ENCODE peak calls at places on chromosome 7, in seven cellular contexts. X is ovary, T is K562, R is HepG2, C is cardiac muscle cell, S is GM23338, A is heart right ventricle. U is an unnamed sample.

GRCh38 chr7:28958235-28958945 is at the start of gene TRIL:
- DNase-seq in X (peak; percentile 92), C (peak; percentile 93), A (peak; percentile 89), T (no peak), R (no peak), S (peak; percentile 79), U (no peak)

GRCh38 chr7:4849390-4849789 is 12.4 kb downstream of the PAPOLB start:
- DNase-seq in S (peak; percentile 59), R (peak; percentile 48), X (no peak), T (peak; percentile 48), A (no peak), C (peak; percentile 17), U (peak; percentile 15)

GRCh38 chr7:55004579-55004978 is 14.2 kb upstream of the EGFR start:
- DNase-seq in T (no peak), X (no peak), R (no peak), S (no peak), C (no peak), A (no peak), U (no peak)

GRCh38 chr7:57646901-57647246 is 196.9 kb downstream of the ZNF716 start:
- DNase-seq in T (no peak), R (no peak), C (no peak), A (no peak), S (no peak), X (no peak), U (no peak)

GRCh38 chr7:74479066-74479781 is 25.5 kb downstream of the GTF2IRD1 start:
- DNase-seq in R (no peak), T (no peak), X (peak; percentile 49), A (no peak), S (no peak), C (peak; percentile 52), U (no peak)

GRCh38 chr7:12386237-12386839 is 17.3 kb downstream of the VWDE start:
- DNase-seq in C (no peak), T (no peak), X (no peak), A (no peak), R (no peak), S (no peak), U (no peak)

GRCh38 chr7:117269417-117269816 is 53.4 kb downstream of the WNT2 start:
- DNase-seq in R (no peak), T (no peak), X (no peak), A (no peak), C (peak; percentile 74), S (no peak), U (no peak)

GRCh38 chr7:29878081-29878688 is 71.9 kb downstream of the WIPF3 start:
- DNase-seq in S (peak; percentile 43), X (no peak), C (peak; percentile 67), A (no peak), T (peak; percentile 30), R (peak; percentile 20), U (peak; percentile 27)

GRCh38 chr7:92778972-92779371 is 57.4 kb downstream of the CDK6 start:
- DNase-seq in X (no peak), T (no peak), S (no peak), C (peak; percentile 92), R (no peak), A (no peak), U (no peak)

GRCh38 chr7:131931368-131931767 is 374.9 kb upstream of the PODXL start:
- DNase-seq in S (no peak), X (no peak), C (no peak), T (no peak), A (no peak), R (no peak), U (no peak)

GRCh38 chr7:127514499-127514898 is 70.9 kb downstream of the GCC1 start:
- DNase-seq in X (no peak), T (no peak), S (peak; percentile 60), A (no peak), R (peak; percentile 23), C (peak; percentile 61), U (no peak)

DNA sequence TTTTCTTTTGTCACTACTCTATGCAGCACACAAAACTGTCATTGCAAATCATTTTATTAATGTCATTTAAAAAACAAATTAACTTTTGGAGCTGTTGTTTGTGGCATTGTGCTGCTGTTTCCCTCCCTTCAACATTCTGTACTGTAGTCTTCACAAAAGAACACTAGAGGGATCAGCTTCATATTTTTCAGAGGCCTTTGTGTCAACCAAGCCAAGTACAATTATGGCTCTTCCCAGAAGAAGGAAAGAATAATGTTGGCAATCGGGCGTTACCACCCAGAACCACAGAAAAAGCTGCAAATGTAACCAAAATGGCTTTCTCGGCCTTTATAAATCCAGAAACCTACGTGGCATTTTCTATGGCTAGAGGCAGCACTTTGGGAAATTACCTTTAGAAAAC is 98.9 kb upstream of the COL1A2 start:
- DNase-seq in R (peak; percentile 7), C (peak; percentile 91), T (no peak), X (peak; percentile 28), A (peak; percentile 13), S (no peak), U (no peak)
- H3K27ac ChIP-seq in R (no peak overlapping the region), C (no peak overlapping the region), T (no peak overlapping the region), X (no peak overlapping the region), A (peak overlapping the region; percentile 65), S (no peak overlapping the region), U (no peak overlapping the region)

DNA sequence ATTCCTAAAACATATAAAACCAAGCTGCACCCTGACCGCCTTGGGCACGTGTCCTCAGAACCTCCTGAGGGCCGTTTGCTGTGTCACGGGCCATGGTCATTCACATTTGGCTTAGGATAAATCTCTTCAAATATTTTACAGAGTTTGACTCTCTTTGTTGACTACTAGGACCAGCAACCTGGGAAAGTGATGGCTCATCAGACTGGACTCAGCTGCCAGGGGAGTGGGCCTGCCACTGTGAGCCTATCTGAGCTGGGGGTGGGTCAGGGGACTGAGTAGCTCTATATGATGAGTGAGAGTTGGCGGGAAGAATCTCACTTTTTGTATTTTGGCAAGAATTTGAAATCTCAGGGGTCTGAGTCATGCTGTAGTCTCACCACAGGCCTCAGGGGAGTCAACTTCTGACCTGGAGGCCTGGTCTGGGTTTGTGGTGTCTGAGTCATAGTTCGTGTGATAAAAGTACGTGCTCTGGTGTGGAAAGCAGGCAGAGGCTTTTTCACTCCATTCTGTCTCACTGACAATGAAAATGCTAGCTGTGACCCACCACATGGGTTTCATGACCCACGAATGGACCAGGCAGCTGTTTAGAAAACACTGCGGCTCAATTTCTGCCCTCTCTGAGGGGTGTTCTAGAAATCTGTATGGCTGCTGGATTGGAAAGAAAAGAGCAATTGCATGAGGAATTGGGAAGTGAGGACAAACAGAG is 4.2 kb upstream of the UPP1 start:
- DNase-seq in A (peak; percentile 63), R (peak; percentile 73), X (peak; percentile 68), C (peak; percentile 99), S (no peak), T (peak; percentile 51), U (no peak)
- H3K4me1 ChIP-seq in A (peaks cover 2% of the 10 kb centered on the region), R (peaks cover 45% of the 10 kb centered on the region), X (peaks cover 13% of the 10 kb centered on the region), C (no peaks in the 10 kb centered on the region), S (peaks cover 21% of the 10 kb centered on the region), T (peaks cover 7% of the 10 kb centered on the region), U (peaks cover 48% of the 10 kb centered on the region)

GRCh38 chr7:44673324-44673723 is 66.9 kb downstream of the OGDH start:
- DNase-seq in A (no peak), C (no peak), S (no peak), X (no peak), R (no peak), T (no peak), U (no peak)

GRCh38 chr7:44673771-44674170 is 67.3 kb downstream of the OGDH start:
- DNase-seq in S (no peak), T (no peak), X (no peak), C (no peak), R (no peak), A (no peak), U (no peak)

GRCh38 chr7:44676776-44677175 is 70.3 kb downstream of the OGDH start:
- DNase-seq in C (no peak), A (no peak), S (no peak), T (no peak), X (no peak), R (no peak), U (no peak)

GRCh38 chr7:44671069-44671468 is 64.6 kb downstream of the OGDH start:
- DNase-seq in A (no peak), X (no peak), S (no peak), R (no peak), T (no peak), C (no peak), U (no peak)

GRCh38 chr7:44674381-44674780 is 68.0 kb downstream of the OGDH start:
- DNase-seq in X (no peak), A (no peak), T (no peak), C (no peak), R (no peak), S (no peak), U (no peak)
- H3K27me3 ChIP-seq in X (no peaks in the 10 kb centered on the region), A (no peaks in the 10 kb centered on the region), T (no peaks in the 10 kb centered on the region), C (no peaks in the 10 kb centered on the region), R (no peaks in the 10 kb centered on the region), S (no peaks in the 10 kb centered on the region), U (no peaks in the 10 kb centered on the region)

GRCh38 chr7:2909471-2910039 is 65.4 kb upstream of the GNA12 start:
- DNase-seq in X (no peak), R (no peak), T (no peak), A (no peak), S (no peak), C (no peak), U (no peak)
- H3K27ac ChIP-seq in X (no peak overlapping the region), R (no peak overlapping the region), T (no peak overlapping the region), A (no peak overlapping the region), S (no peak overlapping the region), C (no peak overlapping the region), U (no peak overlapping the region)

GRCh38 chr7:101163281-101164070 is 1.9 kb downstream of the VGF start:
- DNase-seq in A (no peak), S (peak; percentile 72), C (no peak), T (peak; percentile 79), X (peak; percentile 47), R (no peak), U (peak; percentile 62)
- H3K4me1 ChIP-seq in A (peaks cover 20% of the 10 kb centered on the region), S (peaks cover 57% of the 10 kb centered on the region), C (peaks cover 17% of the 10 kb centered on the region), T (peaks cover 20% of the 10 kb centered on the region), X (peaks cover 14% of the 10 kb centered on the region), R (peaks cover 37% of the 10 kb centered on the region), U (peaks cover 38% of the 10 kb centered on the region)

DNA sequence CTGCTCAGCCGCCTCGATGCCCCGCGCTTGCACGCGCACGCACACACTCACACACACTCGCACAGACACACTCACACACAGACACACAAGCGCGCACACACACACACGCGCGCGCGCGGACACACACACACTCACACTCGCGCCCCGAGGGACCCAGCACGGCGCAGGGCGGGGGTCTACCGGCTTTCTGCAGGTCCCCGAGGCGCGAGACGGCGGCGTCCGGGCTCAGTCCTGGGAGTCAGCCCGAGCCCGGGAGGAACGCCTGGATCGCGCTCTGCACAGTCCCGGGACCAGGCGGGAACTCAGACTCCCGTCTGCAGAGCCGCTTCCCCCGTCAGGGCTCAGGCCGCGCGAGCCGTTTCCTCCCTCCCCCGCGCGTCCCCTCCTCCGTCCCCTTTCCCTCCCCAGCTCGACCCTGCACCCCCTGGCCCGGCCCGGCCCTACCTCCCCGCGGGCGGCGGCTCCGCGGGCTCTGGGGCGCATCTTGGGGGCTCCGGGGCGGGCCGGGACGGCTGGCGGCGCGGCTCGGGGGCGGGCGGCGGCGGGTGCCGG is 477 bp downstream of the DENND2A start:
- DNase-seq in A (peak; percentile 51), T (no peak), R (no peak), S (peak; percentile 74), C (peak; percentile 58), X (peak; percentile 73), U (peak; percentile 8)
- H3K27me3 ChIP-seq in A (peaks cover 7% of the 10 kb centered on the region), T (peaks cover 91% of the 10 kb centered on the region), R (peaks cover 6% of the 10 kb centered on the region), S (peaks cover 35% of the 10 kb centered on the region), C (no peaks in the 10 kb centered on the region), X (no peaks in the 10 kb centered on the region), U (peaks cover 21% of the 10 kb centered on the region)

U was measured in CD4-positive, CD25-positive, alpha-beta regulatory T cell.